ENCODE peak calls at places on chromosomes 12 and 14, in ten cellular contexts. Q, N, S, P, O, V, R, B, D and A are unnamed samples.

GRCh38 chr12:47791351-47791746 is 18.3 kb downstream of the SLC48A1 start:
- DNase-seq in Q (no peak), P (no peak), B (no peak), R (no peak), O (no peak), D (no peak), N (no peak), S (no peak), V (no peak), A (no peak)

GRCh38 chr12:54300267-54300731 is 516 bp downstream of the NFE2 start:
- DNase-seq in O (no peak), S (no peak), P (no peak), N (no peak), R (no peak), V (peak), D (no peak), B (no peak), Q (no peak), A (no peak)

GRCh38 chr12:49364989-49365388 is 2.3 kb upstream of the SPATS2 start:
- DNase-seq in O (no peak), S (peak), B (no peak), D (peak), P (no peak), V (no peak), Q (no peak), R (peak), N (no peak), A (no peak)

GRCh38 chr14:29282169-29282568 is 515.6 kb downstream of the FOXG1 start:
- DNase-seq in N (no peak), B (no peak), D (peak), V (no peak), P (no peak), S (peak), R (peak), Q (no peak), O (no peak), A (no peak)

GRCh38 chr14:24212924-24213865 is at the start of gene CHMP4A:
- DNase-seq in D (peak), B (peak), O (peak), V (peak), Q (peak), P (peak), N (peak), S (peak), R (peak), A (peak)

GRCh38 chr14:36944307-36945010 is 227.9 kb downstream of the SLC25A21 start:
- DNase-seq in V (peak), D (no peak), N (no peak), P (no peak), R (peak), O (no peak), S (peak), Q (no peak), B (no peak), A (no peak)

GRCh38 chr14:30419037-30419436 is 139.9 kb upstream of the G2E3 start:
- DNase-seq in D (no peak), N (no peak), P (no peak), B (no peak), Q (no peak), O (no peak), R (no peak), V (no peak), S (no peak), A (no peak)

GRCh38 chr12:93550748-93551611 is 21.5 kb upstream of the SOCS2 start:
- DNase-seq in D (no peak), Q (no peak), V (no peak), P (peak), S (no peak), B (no peak), R (peak), N (no peak), O (no peak), A (no peak)

GRCh38 chr12:71452006-71452405 is 12.4 kb downstream of the LGR5 start:
- DNase-seq in V (no peak), S (no peak), B (no peak), O (no peak), R (no peak), P (no peak), D (no peak), Q (no peak), N (no peak), A (no peak)

GRCh38 chr14:91573894-91574837 is 64.1 kb upstream of the PPP4R3A start:
- DNase-seq in B (peak), S (peak), P (peak), O (peak), D (peak), R (peak), N (peak), V (no peak), Q (peak), A (peak)

GRCh38 chr12:88420460-88420859 is 159.8 kb downstream of the KITLG start:
- DNase-seq in R (peak), D (peak), Q (no peak), N (no peak), S (peak), B (no peak), O (no peak), P (no peak), V (no peak), A (no peak)

GRCh38 chr14:96567289-96567899 is 65.2 kb downstream of the PAPOLA start:
- DNase-seq in N (no peak), D (peak), B (no peak), V (no peak), O (no peak), Q (no peak), P (no peak), R (peak), S (peak), A (no peak)

GRCh38 chr12:72234871-72235270 is 37.3 kb upstream of the TRHDE start:
- DNase-seq in N (no peak), B (no peak), D (no peak), O (no peak), V (no peak), P (no peak), R (peak), Q (no peak), S (no peak), A (no peak)

GRCh38 chr14:70700955-70701354 is 59.2 kb downstream of the TTC9 start:
- DNase-seq in D (no peak), B (no peak), O (no peak), N (no peak), Q (no peak), R (no peak), S (no peak), V (no peak), P (no peak), A (no peak)

GRCh38 chr14:86961106-86961716 is 1031.8 kb downstream of the GALC start:
- DNase-seq in P (no peak), Q (no peak), B (no peak), R (no peak), S (peak), D (peak), O (no peak), V (no peak), N (no peak), A (no peak)

GRCh38 chr14:94005324-94005723 is 8.2 kb downstream of the CCDC197 start:
- DNase-seq in S (no peak), O (no peak), R (no peak), V (no peak), Q (no peak), N (no peak), D (no peak), P (no peak), B (no peak), A (peak)

GRCh38 chr14:67722293-67722692 is 20.6 kb downstream of the RDH12 start:
- DNase-seq in S (no peak), O (peak), V (no peak), N (no peak), R (peak), B (peak), D (peak), Q (peak), P (no peak), A (no peak)

GRCh38 chr14:97970222-97970621 is 1173.0 kb downstream of the VRK1 start:
- DNase-seq in V (no peak), S (no peak), B (no peak), R (no peak), O (no peak), Q (no peak), P (no peak), N (no peak), D (no peak), A (no peak)

GRCh38 chr12:79927772-79928474 is 7.0 kb downstream of the PPP1R12A start:
- DNase-seq in P (no peak), B (no peak), N (no peak), D (no peak), Q (no peak), R (peak), O (no peak), V (no peak), S (no peak), A (peak)